ENCODE peak calls at places on chromosomes 3 and 15, in four cellular contexts. J is hypothalamus, Q is astrocyte of the spinal cord, X is H7. S is an unnamed sample.

GRCh38 chr15:38263996-38264395 is 11.4 kb downstream of the SPRED1 start:
- DNase-seq in Q (no peak), X (no peak), J (no peak), S (no peak)

GRCh38 chr3:192434186-192434585 is 293.2 kb downstream of the FGF12 start:
- DNase-seq in Q (no peak), J (no peak), X (no peak), S (no peak)

GRCh38 chr3:197580253-197580691 is 24.5 kb upstream of the BDH1 start:
- DNase-seq in J (no peak), Q (no peak), X (peak; percentile 57), S (no peak)

GRCh38 chr15:63708141-63708772 is 111.1 kb downstream of the FBXL22 start:
- DNase-seq in X (no peak), Q (peak; percentile 27), J (no peak), S (no peak)

GRCh38 chr3:171064461-171064860 is 37.9 kb upstream of the SLC2A2 start:
- DNase-seq in X (no peak), J (no peak), Q (no peak), S (no peak)

GRCh38 chr3:177427540-177427939 is 230.3 kb upstream of the TBL1XR1 start:
- DNase-seq in X (no peak), Q (peak; percentile 69), J (no peak), S (no peak)

GRCh38 chr3:138803006-138803653 is 31.6 kb downstream of the PIK3CB start:
- DNase-seq in Q (no peak), J (no peak), X (no peak), S (no peak)

GRCh38 chr15:56475351-56475750 is 10.4 kb upstream of the MNS1 start:
- DNase-seq in J (no peak), X (no peak), Q (no peak), S (no peak)

GRCh38 chr15:58081446-58081845 is 15.9 kb upstream of the ALDH1A2 start:
- DNase-seq in J (no peak), Q (no peak), X (no peak), S (no peak)

GRCh38 chr3:129046037-129046731 is 14.4 kb upstream of the GP9 start:
- DNase-seq in J (no peak), X (peak; percentile 91), Q (no peak), S (no peak)